ENCODE peak calls at places on chromosomes 3 and 15, in eight cellular contexts. U, H, E, M, T, B, G and D are unnamed samples.

GRCh38 chr15:61830536-61831330 is 229.5 kb downstream of the VPS13C start:
- DNase-seq in U (no peak), H (no peak), E (no peak), M (no peak), T (no peak), B (no peak), G (no peak), D (no peak)

GRCh38 chr15:88166330-88166993 is 90.1 kb downstream of the NTRK3 start:
- DNase-seq in U (no peak), H (no peak), E (peak; percentile 16), M (no peak), T (no peak), B (no peak), G (no peak), D (no peak)

GRCh38 chr3:183377307-183377959 is 51.0 kb downstream of the MCF2L2 start:
- DNase-seq in U (no peak), H (no peak), E (no peak), M (no peak), T (no peak), B (no peak), G (no peak), D (no peak)

GRCh38 chr3:58179235-58180098 is 31.3 kb downstream of the DNASE1L3 start:
- DNase-seq in U (no peak), H (no peak), E (no peak), M (peak; percentile 53), T (no peak), B (peak; percentile 27), G (no peak), D (no peak)

GRCh38 chr3:155390361-155390760 is 96.9 kb upstream of the STRIT1 start:
- DNase-seq in U (no peak), H (no peak), E (no peak), M (no peak), T (no peak), B (no peak), G (no peak), D (no peak)

GRCh38 chr3:165837058-165837525 is at the start of gene BCHE:
- DNase-seq in U (peak; percentile 42), H (no peak), E (no peak), M (no peak), T (no peak), B (peak; percentile 31), G (peak; percentile 30), D (no peak)

GRCh38 chr3:187773963-187774789 is 28.9 kb upstream of the BCL6 start:
- DNase-seq in U (no peak), H (no peak), E (no peak), M (no peak), T (no peak), B (no peak), G (no peak), D (no peak)

GRCh38 chr3:194083253-194084224 is 52.4 kb upstream of the HES1 start:
- DNase-seq in U (no peak), H (no peak), E (no peak), M (no peak), T (no peak), B (no peak), G (no peak), D (no peak)

GRCh38 chr3:180267202-180267843 is 230.6 kb upstream of the PEX5L start:
- DNase-seq in U (no peak), H (no peak), E (no peak), M (no peak), T (no peak), B (no peak), G (no peak), D (no peak)

GRCh38 chr3:21152555-21152954 is 598.5 kb downstream of the ZNF385D start:
- DNase-seq in U (no peak), H (no peak), E (no peak), M (no peak), T (no peak), B (no peak), G (no peak), D (no peak)

GRCh38 chr3:21159565-21159950 is 591.5 kb downstream of the ZNF385D start:
- DNase-seq in U (no peak), H (no peak), E (no peak), M (no peak), T (no peak), B (no peak), G (no peak), D (no peak)

GRCh38 chr3:21158801-21159564 is 592.0 kb downstream of the ZNF385D start:
- DNase-seq in U (no peak), H (no peak), E (peak; percentile 69), M (no peak), T (no peak), B (no peak), G (peak; percentile 3), D (no peak)

GRCh38 chr3:21154911-21155310 is 596.1 kb downstream of the ZNF385D start:
- DNase-seq in U (no peak), H (no peak), E (no peak), M (no peak), T (no peak), B (no peak), G (no peak), D (no peak)
- H3K9me3 ChIP-seq in U (no peaks in the 10 kb centered on the region), H (peaks cover 5% of the 10 kb centered on the region), E (no peaks in the 10 kb centered on the region), M (no peaks in the 10 kb centered on the region), T (peaks cover 8% of the 10 kb centered on the region), B (no peaks in the 10 kb centered on the region), G (no peaks in the 10 kb centered on the region), D (no peaks in the 10 kb centered on the region)

GRCh38 chr3:30201715-30202114 is 404.7 kb upstream of the TGFBR2 start:
- DNase-seq in U (no peak), H (no peak), E (no peak), M (no peak), T (no peak), B (no peak), G (peak; percentile 34), D (no peak)
- H3K27me3 ChIP-seq in U (no peaks in the 10 kb centered on the region), H (no peaks in the 10 kb centered on the region), E (no peaks in the 10 kb centered on the region), M (no peaks in the 10 kb centered on the region), T (no peaks in the 10 kb centered on the region), B (no peaks in the 10 kb centered on the region), G (no peaks in the 10 kb centered on the region), D (no peaks in the 10 kb centered on the region)

DNA sequence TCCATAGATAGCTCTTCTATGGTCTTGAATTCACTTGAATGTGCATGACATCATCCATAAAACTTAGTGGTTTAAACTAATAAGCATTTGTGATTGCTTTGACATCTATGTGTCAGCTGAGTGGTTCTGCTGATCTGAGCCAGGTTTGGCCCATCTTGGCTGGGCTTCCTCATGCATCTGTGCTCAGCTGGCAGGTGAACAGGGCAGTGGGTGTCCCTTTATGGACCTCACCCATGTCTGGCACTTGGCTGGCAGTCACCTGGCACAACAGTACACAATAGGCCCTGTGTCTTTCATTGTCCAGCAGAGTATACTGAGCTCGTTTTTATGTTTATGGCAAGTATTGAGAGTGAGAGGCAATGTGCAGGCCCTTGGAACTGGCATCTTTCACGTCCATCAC is 73.7 kb upstream of the CNTN6 start:
- DNase-seq in U (no peak), H (no peak), E (no peak), M (no peak), T (no peak), B (no peak), G (no peak), D (no peak)
- H3K9me3 ChIP-seq in U (no peaks in the 10 kb centered on the region), H (peaks cover 12% of the 10 kb centered on the region), E (no peaks in the 10 kb centered on the region), M (no peaks in the 10 kb centered on the region), T (no peaks in the 10 kb centered on the region), B (no peaks in the 10 kb centered on the region), G (peaks cover 8% of the 10 kb centered on the region), D (no peaks in the 10 kb centered on the region)

DNA sequence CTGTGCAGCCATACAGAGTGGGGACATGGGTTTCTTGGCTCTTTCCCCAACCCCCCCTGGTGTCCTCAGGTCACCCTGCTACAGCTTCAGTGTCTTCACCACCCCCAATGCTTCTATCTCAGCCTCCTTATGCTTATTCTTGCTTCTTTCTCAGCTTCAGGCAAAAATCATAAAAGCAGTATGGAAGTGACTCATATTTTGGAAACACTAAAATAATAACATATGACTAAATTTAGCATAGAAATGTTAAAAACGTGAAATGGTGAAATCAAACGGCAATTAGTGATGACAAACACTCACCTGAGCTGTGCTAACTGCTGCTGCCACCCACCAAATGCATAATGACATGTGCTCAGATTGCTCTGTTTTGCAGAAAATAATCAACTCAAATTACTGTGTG is 475.2 kb upstream of the EPHA3 start:
- DNase-seq in U (no peak), H (no peak), E (no peak), M (no peak), T (no peak), B (no peak), G (no peak), D (no peak)
- H3K27me3 ChIP-seq in U (no peaks in the 10 kb centered on the region), H (no peaks in the 10 kb centered on the region), E (no peaks in the 10 kb centered on the region), M (no peaks in the 10 kb centered on the region), T (no peaks in the 10 kb centered on the region), B (no peaks in the 10 kb centered on the region), G (no peaks in the 10 kb centered on the region), D (no peaks in the 10 kb centered on the region)

GRCh38 chr3:125147491-125147820 is 65.1 kb downstream of the SLC12A8 start:
- DNase-seq in U (no peak), H (no peak), E (no peak), M (no peak), T (no peak), B (no peak), G (peak; percentile 40), D (no peak)
- H3K9me3 ChIP-seq in U (no peaks in the 10 kb centered on the region), H (no peaks in the 10 kb centered on the region), E (no peaks in the 10 kb centered on the region), M (no peaks in the 10 kb centered on the region), T (no peaks in the 10 kb centered on the region), B (no peaks in the 10 kb centered on the region), G (no peaks in the 10 kb centered on the region), D (no peaks in the 10 kb centered on the region)

GRCh38 chr3:61844346-61844745 is 283.0 kb downstream of the PTPRG start:
- DNase-seq in U (no peak), H (no peak), E (no peak), M (no peak), T (no peak), B (no peak), G (no peak), D (no peak)
- H3K27me3 ChIP-seq in U (no peaks in the 10 kb centered on the region), H (no peaks in the 10 kb centered on the region), E (no peaks in the 10 kb centered on the region), M (no peaks in the 10 kb centered on the region), T (no peaks in the 10 kb centered on the region), B (no peaks in the 10 kb centered on the region), G (no peaks in the 10 kb centered on the region), D (no peaks in the 10 kb centered on the region)